ENCODE peak calls at places on chromosomes 2 and 18, in six cellular contexts. G is right lobe of liver; H is GM23248; I is left ventricle myocardium inferior; S is IMR-90; T is CD8-positive, alpha-beta memory T cell. E is an unnamed sample.

GRCh38 chr2:170715932-170716777 is 1.0 kb downstream of the SP5 start:
- DNase-seq in G (no peak), H (no peak), I (no peak), S (no peak), T (no peak), E (no peak)

GRCh38 chr2:213086050-213086449 is 65.4 kb downstream of the IKZF2 start:
- DNase-seq in G (no peak), H (no peak), I (no peak), S (peak; percentile 10), T (no peak), E (no peak)

GRCh38 chr2:201546576-201546975 is 95.0 kb downstream of the STRADB start:
- DNase-seq in G (no peak), H (peak; percentile 78), I (no peak), S (peak; percentile 65), T (no peak), E (no peak)

GRCh38 chr2:166384774-166385173 is 9.0 kb upstream of the SCN9A start:
- DNase-seq in G (no peak), H (peak; percentile 54), I (no peak), S (peak; percentile 52), T (no peak), E (no peak)

GRCh38 chr2:118645891-118646290 is 201.6 kb downstream of the EN1 start:
- DNase-seq in G (no peak), H (no peak), I (no peak), S (no peak), T (no peak), E (no peak)

GRCh38 chr18:35050004-35050623 is 8.9 kb downstream of the MAPRE2 start:
- DNase-seq in G (no peak), H (no peak), I (no peak), S (no peak), T (peak; percentile 17), E (no peak)

GRCh38 chr2:65021709-65022108 is 32.5 kb downstream of the SLC1A4 start:
- DNase-seq in G (no peak), H (no peak), I (no peak), S (no peak), T (no peak), E (no peak)

GRCh38 chr18:35311506-35311905 is 21.5 kb upstream of the ZSCAN30 start:
- DNase-seq in G (no peak), H (peak; percentile 11), I (no peak), S (peak; percentile 65), T (no peak), E (no peak)

GRCh38 chr2:237057893-237058300 is 27.8 kb upstream of the COPS8 start:
- DNase-seq in G (no peak), H (no peak), I (no peak), S (no peak), T (no peak), E (no peak)

GRCh38 chr18:22694954-22695353 is 238.2 kb upstream of the RBBP8 start:
- DNase-seq in G (no peak), H (peak; percentile 99), I (peak; percentile 26), S (peak; percentile 98), T (no peak), E (no peak)

GRCh38 chr18:8423051-8423558 is 186.1 kb upstream of the RAB12 start:
- DNase-seq in G (no peak), H (peak; percentile 67), I (no peak), S (peak; percentile 65), T (no peak), E (no peak)

GRCh38 chr2:136185991-136186771 is 68.2 kb upstream of the CXCR4 start:
- DNase-seq in G (no peak), H (peak; percentile 8), I (no peak), S (no peak), T (no peak), E (no peak)

GRCh38 chr2:240557808-240558207 is at the start of gene ANKMY1:
- DNase-seq in G (peak; percentile 75), H (peak; percentile 91), I (peak; percentile 69), S (peak; percentile 67), T (peak; percentile 47), E (peak; percentile 85)

GRCh38 chr2:77999376-77999775 is 477.2 kb upstream of the LRRTM4 start:
- DNase-seq in G (no peak), H (no peak), I (no peak), S (no peak), T (no peak), E (no peak)

GRCh38 chr18:12046046-12046750 is 47.4 kb upstream of the ANKRD62 start:
- DNase-seq in G (no peak), H (no peak), I (no peak), S (no peak), T (no peak), E (no peak)

GRCh38 chr2:132489150-132489549 is 72.5 kb downstream of the GPR39 start:
- DNase-seq in G (no peak), H (peak; percentile 50), I (peak; percentile 16), S (peak; percentile 5), T (no peak), E (no peak)

GRCh38 chr18:41462946-41463345 is 492.1 kb upstream of the PIK3C3 start:
- DNase-seq in G (no peak), H (no peak), I (no peak), S (no peak), T (no peak), E (no peak)

GRCh38 chr2:66362651-66363050 is 72.3 kb upstream of the MEIS1 start:
- DNase-seq in G (no peak), H (no peak), I (no peak), S (no peak), T (no peak), E (no peak)

GRCh38 chr2:54803783-54804758 is 80.6 kb downstream of the EML6 start:
- DNase-seq in G (no peak), H (peak; percentile 46), I (no peak), S (no peak), T (no peak), E (no peak)

GRCh38 chr2:24491626-24492282 is 700 bp downstream of the NCOA1 start:
- DNase-seq in G (peak; percentile 74), H (peak; percentile 60), I (peak; percentile 61), S (no peak), T (peak; percentile 68), E (peak; percentile 63)

DNA sequence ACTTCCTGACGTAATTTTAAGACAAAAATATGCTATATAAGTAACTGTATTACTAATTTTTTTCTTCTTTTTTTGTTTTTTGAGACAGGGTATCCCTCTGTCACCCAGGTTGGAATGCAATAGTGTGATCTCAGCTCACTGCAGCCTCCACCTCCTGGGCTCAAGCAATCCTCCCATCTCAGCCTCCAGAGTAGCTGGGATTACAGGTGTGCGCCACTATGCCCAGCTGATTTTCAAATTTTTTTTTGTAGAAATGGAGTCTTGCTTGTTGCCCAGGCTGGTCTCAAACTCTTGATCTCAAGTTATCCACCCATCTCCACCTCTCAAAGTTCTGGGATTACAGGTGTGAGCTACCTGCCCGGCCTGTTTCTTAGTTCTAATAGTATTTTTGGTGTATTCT is 29.7 kb downstream of the TCF23 start:
- DNase-seq in G (no peak), H (no peak), I (no peak), S (no peak), T (no peak), E (no peak)
- H3K4me1 ChIP-seq in G (peaks cover 4% of the 10 kb centered on the region), H (peaks cover 25% of the 10 kb centered on the region), I (no peaks in the 10 kb centered on the region), S (peaks cover 8% of the 10 kb centered on the region), T (no peaks in the 10 kb centered on the region), E (no peaks in the 10 kb centered on the region)

DNA sequence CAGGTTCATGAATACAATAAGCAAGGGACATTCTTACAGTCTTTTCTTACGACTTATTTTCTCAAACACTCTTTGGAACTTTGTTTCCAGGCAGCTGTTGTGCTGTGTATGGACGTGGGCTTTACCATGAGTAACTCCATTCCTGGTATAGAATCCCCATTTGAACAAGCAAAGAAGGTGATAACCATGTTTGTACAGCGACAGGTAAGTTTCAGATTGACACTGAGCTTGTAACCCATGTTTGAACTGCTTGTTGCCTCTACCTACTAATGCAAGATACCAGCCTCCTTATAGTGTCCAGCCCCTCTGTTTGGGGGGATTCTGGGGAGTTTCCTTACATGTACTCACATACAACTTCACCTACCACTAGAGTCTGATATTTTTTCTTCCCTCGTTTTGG is 3.8 kb downstream of the XRCC5 start:
- DNase-seq in G (no peak), H (no peak), I (no peak), S (no peak), T (no peak), E (no peak)
- H3K27ac ChIP-seq in G (no peak overlapping the region), H (peak overlapping the region; percentile 12), I (no peak overlapping the region), S (no peak overlapping the region), T (no peak overlapping the region), E (no peak overlapping the region)

GRCh38 chr2:12074126-12074883 is 327.9 kb downstream of the LPIN1 start:
- DNase-seq in G (no peak), H (no peak), I (no peak), S (no peak), T (peak; percentile 21), E (no peak)
- H3K4me1 ChIP-seq in G (no peaks in the 10 kb centered on the region), H (peaks cover 14% of the 10 kb centered on the region), I (no peaks in the 10 kb centered on the region), S (peaks cover 2% of the 10 kb centered on the region), T (no peaks in the 10 kb centered on the region), E (no peaks in the 10 kb centered on the region)

GRCh38 chr18:48619501-48619900 is 80.7 kb downstream of the CTIF start:
- DNase-seq in G (no peak), H (no peak), I (no peak), S (no peak), T (no peak), E (no peak)
- H3K27ac ChIP-seq in G (no peak overlapping the region), H (no peak overlapping the region), I (no peak overlapping the region), S (peak overlapping the region; percentile 68), T (no peak overlapping the region), E (no peak overlapping the region)

GRCh38 chr2:120245933-120246332 is 6.7 kb upstream of the RALB start:
- DNase-seq in G (no peak), H (no peak), I (no peak), S (no peak), T (no peak), E (no peak)
- H3K4me1 ChIP-seq in G (no peaks in the 10 kb centered on the region), H (peaks cover 13% of the 10 kb centered on the region), I (peaks cover 25% of the 10 kb centered on the region), S (peaks cover 6% of the 10 kb centered on the region), T (no peaks in the 10 kb centered on the region), E (peaks cover 27% of the 10 kb centered on the region)

GRCh38 chr2:30400151-30400954 is 46.7 kb upstream of the LCLAT1 start:
- DNase-seq in G (no peak), H (peak; percentile 75), I (no peak), S (no peak), T (no peak), E (no peak)

GRCh38 chr2:30403592-30404353 is 43.3 kb upstream of the LCLAT1 start:
- DNase-seq in G (no peak), H (no peak), I (no peak), S (no peak), T (no peak), E (no peak)

GRCh38 chr2:30405266-30405592 is 41.8 kb upstream of the LCLAT1 start:
- DNase-seq in G (no peak), H (no peak), I (no peak), S (no peak), T (no peak), E (no peak)

GRCh38 chr2:30404354-30405265 is 42.4 kb upstream of the LCLAT1 start:
- DNase-seq in G (no peak), H (peak; percentile 41), I (peak; percentile 30), S (peak; percentile 82), T (no peak), E (no peak)

DNA sequence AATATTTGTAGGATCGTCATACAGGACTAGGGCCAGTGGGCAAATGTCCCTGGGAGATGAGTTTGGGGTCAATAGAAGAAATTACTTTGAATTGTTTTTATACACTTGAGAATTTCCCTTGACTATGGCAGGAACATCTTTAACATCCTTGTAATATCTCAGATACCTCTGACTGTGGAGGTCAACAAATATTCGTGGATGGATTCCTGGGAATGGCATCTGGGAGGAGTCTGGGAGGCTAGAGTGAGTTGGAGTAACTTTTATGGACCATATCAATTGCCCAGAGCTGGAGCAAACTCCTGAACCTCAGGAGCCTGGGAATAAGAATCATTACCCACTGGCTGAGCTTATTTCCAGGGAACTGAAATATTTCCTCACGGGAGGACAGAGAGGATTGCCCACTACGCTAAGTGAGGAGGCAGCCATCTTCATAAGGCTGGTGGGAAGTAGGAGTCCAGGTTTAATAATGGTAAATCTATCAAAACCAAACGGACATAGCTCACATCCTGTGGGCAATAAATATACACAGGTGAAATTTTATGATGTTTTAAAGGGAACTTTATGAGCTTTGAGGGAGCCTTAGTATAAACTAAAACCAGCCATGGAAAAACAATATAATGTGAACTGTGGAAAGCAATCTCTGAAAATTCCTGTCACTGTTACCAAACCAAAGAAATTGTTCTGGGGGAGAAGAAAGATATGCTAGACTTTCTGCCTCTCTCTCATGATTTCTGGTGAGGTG is 44.4 kb upstream of the LCLAT1 start:
- DNase-seq in G (no peak), H (no peak), I (no peak), S (no peak), T (no peak), E (no peak)
- H3K27ac ChIP-seq in G (no peak overlapping the region), H (no peak overlapping the region), I (peak overlapping the region; percentile 76), S (no peak overlapping the region), T (no peak overlapping the region), E (peak overlapping the region; percentile 40)

E was measured in lower lobe of right lung.